ENCODE peak calls at places on chromosomes 1 and 21, in four cellular contexts. N, G, R and O are unnamed samples.

GRCh38 chr1:44294588-44295007 is 60.5 kb downstream of the ERI3 start:
- DNase-seq in N (peak), G (peak), R (no peak), O (no peak)

GRCh38 chr1:214332950-214333798 is 52.2 kb downstream of the SMYD2 start:
- DNase-seq in N (peak), G (peak), R (peak), O (peak)

GRCh38 chr1:29478879-29479278 is 242.6 kb downstream of the PTPRU start:
- DNase-seq in N (no peak), G (no peak), R (no peak), O (no peak)

GRCh38 chr21:25565272-25566199 is 41.7 kb downstream of the MRPL39 start:
- DNase-seq in N (no peak), G (no peak), R (no peak), O (no peak)

GRCh38 chr1:233675893-233676292 is 62.0 kb downstream of the KCNK1 start:
- DNase-seq in N (no peak), G (no peak), R (no peak), O (no peak)

GRCh38 chr1:175511496-175511895 is 231.9 kb downstream of the TNR start:
- DNase-seq in N (no peak), G (no peak), R (peak), O (peak)

GRCh38 chr1:46673749-46674182 is 2.1 kb downstream of the TEX38 start:
- DNase-seq in N (peak), G (no peak), R (peak), O (peak)

GRCh38 chr1:153679337-153680119 is 1.0 kb downstream of the NPR1 start:
- DNase-seq in N (peak), G (no peak), R (peak), O (no peak)

GRCh38 chr1:109263234-109263596 is 13.9 kb downstream of the CELSR2 start:
- DNase-seq in N (no peak), G (no peak), R (no peak), O (no peak)

GRCh38 chr1:64235910-64236309 is 32.5 kb downstream of the UBE2U start:
- DNase-seq in N (no peak), G (no peak), R (no peak), O (no peak)

GRCh38 chr1:16921391-16922185 is at the start of gene CROCC:
- DNase-seq in N (no peak), G (no peak), R (peak), O (peak)

GRCh38 chr1:178870944-178871343 is at the start of gene ANGPTL1:
- DNase-seq in N (no peak), G (peak), R (peak), O (peak)

GRCh38 chr1:97919568-97920261 is 1.1 kb downstream of the DPYD start:
- DNase-seq in N (no peak), G (no peak), R (peak), O (peak)

GRCh38 chr1:235021321-235021720 is 107.3 kb downstream of the TOMM20 start:
- DNase-seq in N (no peak), G (no peak), R (no peak), O (no peak)

GRCh38 chr1:67889940-67890567 is 56.8 kb upstream of the GNG12 start:
- DNase-seq in N (peak), G (no peak), R (peak), O (peak)
- TF ChIP-seq MYC in N (no peak), G (no peak), R (peak), O (no peak)

GRCh38 chr21:38256599-38257302 is at the start of gene KCNJ15:
- DNase-seq in N (no peak), G (no peak), R (no peak), O (no peak)
- TF ChIP-seq MYC in N (no peak), G (no peak), R (no peak), O (no peak)

GRCh38 chr1:211603191-211603701 is 24.3 kb upstream of the SLC30A1 start:
- DNase-seq in N (no peak), G (peak), R (no peak), O (no peak)
- TF ChIP-seq MYC in N (no peak), G (peak), R (no peak), O (no peak)

GRCh38 chr1:147292012-147292411 is 49.5 kb downstream of the CHD1L start:
- DNase-seq in N (no peak), G (no peak), R (no peak), O (no peak)

GRCh38 chr1:147287133-147287865 is 44.8 kb downstream of the CHD1L start:
- DNase-seq in N (no peak), G (no peak), R (no peak), O (no peak)

DNA sequence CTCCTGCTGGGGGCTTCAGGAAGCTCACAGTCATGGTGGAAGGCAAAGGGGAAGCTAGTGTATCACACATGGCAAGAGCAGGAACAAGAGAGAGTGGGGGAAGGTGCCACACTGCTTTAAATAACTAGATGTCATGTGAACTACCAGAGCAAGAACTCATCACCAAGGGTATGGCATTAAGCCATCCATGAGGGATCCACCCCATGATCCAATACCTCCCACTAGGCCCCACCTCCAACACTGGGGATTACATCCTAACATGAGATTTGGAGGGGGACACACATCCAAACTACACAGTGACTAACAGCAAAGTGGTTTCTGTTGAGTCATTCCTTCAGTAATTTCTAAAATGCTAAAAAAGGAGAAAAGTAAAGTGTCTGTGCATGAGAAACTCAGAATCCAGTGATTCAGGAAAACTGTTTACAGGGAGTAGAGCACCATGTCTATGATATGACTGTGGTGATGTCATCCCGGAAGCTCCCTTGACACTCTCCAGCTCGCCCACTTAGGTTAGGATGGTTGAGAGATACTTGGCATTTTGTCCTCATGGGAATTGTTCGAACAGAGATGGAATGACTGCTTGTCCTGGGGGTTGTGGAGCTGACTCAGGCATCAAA is 50.3 kb downstream of the CHD1L start:
- DNase-seq in N (peak), G (no peak), R (no peak), O (no peak)
- TF ChIP-seq MYC in N (no peak), G (no peak), R (no peak), O (no peak)